ENCODE peak calls at places on chromosomes 16 and 17, in seven cellular contexts. Y is bronchial epithelial cell; A is GM12865; L is NK-92 treated with Interleukin-12 subunit alpha and Interleukin-12 subunit beta, amount 100 ng/mL, for 24 hours; D is pancreas; J is D341Med; B is activated naive CD8-positive, alpha-beta T cell treated with anti-CD3 and anti-CD28 coated beads for 36 hours. R is an unnamed sample.
A peak's percentile ranks its signal among the peaks of the same experiment; 100 is the strongest.

GRCh38 chr17:63178530-63178929 is 212.5 kb downstream of the TANC2 start:
- DNase-seq in Y (no peak), A (no peak), L (no peak), D (no peak), J (no peak), B (no peak), R (no peak)

GRCh38 chr17:11996722-11997146 is 541 bp downstream of the ZNF18 start:
- DNase-seq in Y (peak; percentile 46), A (peak; percentile 76), L (peak; percentile 32), D (no peak), J (no peak), B (no peak), R (peak; percentile 31)

GRCh38 chr16:2848933-2849332 is 9.0 kb downstream of the PRSS22 start:
- DNase-seq in Y (no peak), A (no peak), L (no peak), D (no peak), J (no peak), B (no peak), R (no peak)

GRCh38 chr16:19833581-19833980 is 51.1 kb downstream of the GPRC5B start:
- DNase-seq in Y (no peak), A (no peak), L (no peak), D (no peak), J (no peak), B (no peak), R (no peak)

GRCh38 chr17:43427362-43428043 is 28.7 kb downstream of the ARL4D start:
- DNase-seq in Y (no peak), A (no peak), L (no peak), D (no peak), J (no peak), B (no peak), R (no peak)

GRCh38 chr16:86669937-86670772 is 91.8 kb downstream of the FOXL1 start:
- DNase-seq in Y (no peak), A (no peak), L (no peak), D (no peak), J (no peak), B (no peak), R (no peak)

GRCh38 chr16:86436466-86437185 is 73.7 kb upstream of the FOXF1 start:
- DNase-seq in Y (no peak), A (no peak), L (no peak), D (no peak), J (no peak), B (no peak), R (no peak)

GRCh38 chr17:59284317-59284716 is 47.1 kb upstream of the YPEL2 start:
- DNase-seq in Y (no peak), A (no peak), L (no peak), D (no peak), J (no peak), B (no peak), R (no peak)

GRCh38 chr17:77363821-77364361 is 223.1 kb downstream of the SEC14L1 start:
- DNase-seq in Y (no peak), A (no peak), L (no peak), D (no peak), J (peak; percentile 34), B (peak; percentile 67), R (no peak)

GRCh38 chr17:43611230-43611969 is 50.3 kb downstream of the MEOX1 start:
- DNase-seq in Y (no peak), A (no peak), L (no peak), D (no peak), J (no peak), B (no peak), R (no peak)

GRCh38 chr17:69761767-69762321 is 313.2 kb upstream of the KCNJ16 start:
- DNase-seq in Y (peak; percentile 99), A (no peak), L (no peak), D (no peak), J (no peak), B (no peak), R (peak; percentile 77)

GRCh38 chr17:59763861-59764260 is 56.4 kb downstream of the VMP1 start:
- DNase-seq in Y (peak; percentile 92), A (no peak), L (no peak), D (no peak), J (no peak), B (no peak), R (peak; percentile 36)

GRCh38 chr16:50304467-50305440 is 38.4 kb downstream of the ADCY7 start:
- DNase-seq in Y (no peak), A (no peak), L (no peak), D (peak; percentile 50), J (peak; percentile 17), B (no peak), R (no peak)

GRCh38 chr17:80025140-80025539 is 10.5 kb downstream of the TBC1D16 start:
- DNase-seq in Y (peak; percentile 66), A (no peak), L (no peak), D (no peak), J (peak; percentile 95), B (no peak), R (no peak)

GRCh38 chr17:50841277-50841948 is 6.0 kb downstream of the WFIKKN2 start:
- DNase-seq in Y (no peak), A (no peak), L (no peak), D (no peak), J (peak; percentile 42), B (no peak), R (no peak)

GRCh38 chr16:49588729-49589384 is 215.3 kb downstream of the C16orf78 start:
- DNase-seq in Y (peak; percentile 3), A (no peak), L (no peak), D (no peak), J (no peak), B (no peak), R (no peak)

GRCh38 chr17:73211745-73212144 is 18.9 kb downstream of the COG1 start:
- DNase-seq in Y (no peak), A (no peak), L (no peak), D (peak; percentile 41), J (no peak), B (peak; percentile 71), R (no peak)

GRCh38 chr17:34837796-34838195 is 123.5 kb downstream of the CCT6B start:
- DNase-seq in Y (no peak), A (no peak), L (no peak), D (no peak), J (no peak), B (no peak), R (no peak)

GRCh38 chr17:55056530-55056929 is 88.0 kb downstream of the STXBP4 start:
- DNase-seq in Y (peak; percentile 40), A (no peak), L (no peak), D (no peak), J (peak; percentile 33), B (no peak), R (no peak)

GRCh38 chr17:15657868-15658775 is 26.0 kb downstream of the TRIM16 start:
- DNase-seq in Y (peak; percentile 92), A (no peak), L (no peak), D (no peak), J (no peak), B (no peak), R (peak; percentile 82)

GRCh38 chr16:87723224-87723619 is 42.6 kb downstream of the KLHDC4 start:
- DNase-seq in Y (peak; percentile 28), A (peak; percentile 63), L (no peak), D (no peak), J (peak; percentile 92), B (no peak), R (no peak)

GRCh38 chr16:3625911-3626732 is 14.7 kb upstream of the SLX4 start:
- DNase-seq in Y (peak; percentile 12), A (peak; percentile 70), L (no peak), D (no peak), J (no peak), B (no peak), R (no peak)

GRCh38 chr17:40590742-40591141 is 25.5 kb upstream of the CCR7 start:
- DNase-seq in Y (no peak), A (no peak), L (no peak), D (no peak), J (peak; percentile 12), B (no peak), R (no peak)

GRCh38 chr17:37494401-37494831 is 4.7 kb downstream of the DUSP14 start:
- DNase-seq in Y (no peak), A (no peak), L (no peak), D (no peak), J (peak; percentile 4), B (no peak), R (no peak)